ENCODE peak calls at places on chromosomes 12 and 14, in four cellular contexts. I, Y, O and U are unnamed samples.
A peak's percentile ranks its signal among the peaks of the same experiment; 100 is the strongest.

GRCh38 chr14:100775831-100776591 is 49.3 kb downstream of the DLK1 start:
- DNase-seq in Y (no peak), I (peak; percentile 23), O (no peak), U (no peak)

GRCh38 chr12:89540586-89540985 is 14.7 kb upstream of the POC1B start:
- DNase-seq in Y (no peak), O (no peak), I (no peak), U (no peak)

GRCh38 chr14:32950584-32950983 is 11.9 kb downstream of the NPAS3 start:
- DNase-seq in I (no peak), Y (no peak), O (no peak), U (no peak)

GRCh38 chr14:69351911-69352310 is 46.2 kb downstream of the ERH start:
- DNase-seq in O (no peak), Y (no peak), I (no peak), U (no peak)

GRCh38 chr14:73750161-73750901 is 36.1 kb upstream of the PNMA1 start:
- DNase-seq in O (no peak), I (peak; percentile 72), Y (no peak), U (no peak)

GRCh38 chr12:103556890-103557667 is 30.0 kb upstream of the STAB2 start:
- DNase-seq in I (no peak), Y (no peak), O (no peak), U (no peak)

GRCh38 chr14:69464379-69464778 is 20.1 kb upstream of the PLEKHD1 start:
- DNase-seq in O (no peak), Y (no peak), I (no peak), U (no peak)

GRCh38 chr14:73428354-73428824 is 30.0 kb downstream of the NUMB start:
- DNase-seq in I (peak; percentile 32), Y (no peak), O (peak; percentile 32), U (peak; percentile 72)

GRCh38 chr12:103965255-103965589 is 450 bp upstream of the TDG start:
- DNase-seq in O (no peak), Y (no peak), I (no peak), U (no peak)

GRCh38 chr12:124613151-124613585 is 45.8 kb upstream of the NCOR2 start:
- DNase-seq in Y (no peak), O (peak; percentile 73), I (peak; percentile 48), U (no peak)

GRCh38 chr12:1807489-1807888 is 12.9 kb upstream of the LRTM2 start:
- DNase-seq in Y (no peak), O (no peak), I (no peak), U (no peak)

GRCh38 chr12:121860257-121860656 is 1.6 kb upstream of the HPD start:
- DNase-seq in I (no peak), Y (no peak), O (no peak), U (peak; percentile 77)

GRCh38 chr14:68733086-68733621 is 59.7 kb downstream of the ZFP36L1 start:
- DNase-seq in O (no peak), Y (peak; percentile 55), I (no peak), U (no peak)

GRCh38 chr14:103408491-103409155 is 23.4 kb downstream of the MARK3 start:
- DNase-seq in I (peak; percentile 79), O (peak; percentile 59), Y (no peak), U (no peak)

GRCh38 chr12:14840616-14841015 is 2.7 kb downstream of the ART4 start:
- DNase-seq in Y (no peak), I (no peak), O (no peak), U (peak; percentile 58)

GRCh38 chr12:31732926-31733548 is 4.2 kb upstream of the AMN1 start:
- DNase-seq in O (peak; percentile 91), I (no peak), Y (peak; percentile 64), U (peak; percentile 70)

GRCh38 chr14:99272669-99273024 is 650 bp upstream of the BCL11B start:
- DNase-seq in I (no peak), O (no peak), Y (no peak), U (no peak)

GRCh38 chr14:25017562-25017961 is 32.4 kb downstream of the STXBP6 start:
- DNase-seq in O (no peak), Y (no peak), I (no peak), U (no peak)

GRCh38 chr12:122062832-122063690 is 15.5 kb upstream of the MLXIP start:
- DNase-seq in O (peak; percentile 96), I (peak; percentile 75), Y (no peak), U (peak; percentile 71)

GRCh38 chr12:23949212-23950010 is at the start of gene SOX5:
- DNase-seq in Y (no peak), I (peak; percentile 28), O (peak; percentile 49), U (peak; percentile 75)

GRCh38 chr14:85463512-85463911 is 66.4 kb upstream of the FLRT2 start:
- DNase-seq in O (no peak), Y (no peak), I (no peak), U (no peak)

GRCh38 chr14:23660290-23661226 is 24.4 kb downstream of the DHRS2 start:
- DNase-seq in Y (no peak), I (no peak), O (no peak), U (no peak)

GRCh38 chr14:94042433-94043091 is 16.4 kb downstream of the OTUB2 start:
- DNase-seq in Y (no peak), I (no peak), O (no peak), U (no peak)

GRCh38 chr12:121889267-121889624 is 656 bp downstream of the PSMD9 start:
- DNase-seq in Y (no peak), I (no peak), O (no peak), U (no peak)

GRCh38 chr12:19709889-19710288 is 270.6 kb downstream of the AEBP2 start:
- DNase-seq in O (no peak), I (no peak), Y (no peak), U (no peak)

GRCh38 chr12:43847427-43847826 is 11.5 kb downstream of the TMEM117 start:
- DNase-seq in O (no peak), I (no peak), Y (no peak), U (no peak)

DNA sequence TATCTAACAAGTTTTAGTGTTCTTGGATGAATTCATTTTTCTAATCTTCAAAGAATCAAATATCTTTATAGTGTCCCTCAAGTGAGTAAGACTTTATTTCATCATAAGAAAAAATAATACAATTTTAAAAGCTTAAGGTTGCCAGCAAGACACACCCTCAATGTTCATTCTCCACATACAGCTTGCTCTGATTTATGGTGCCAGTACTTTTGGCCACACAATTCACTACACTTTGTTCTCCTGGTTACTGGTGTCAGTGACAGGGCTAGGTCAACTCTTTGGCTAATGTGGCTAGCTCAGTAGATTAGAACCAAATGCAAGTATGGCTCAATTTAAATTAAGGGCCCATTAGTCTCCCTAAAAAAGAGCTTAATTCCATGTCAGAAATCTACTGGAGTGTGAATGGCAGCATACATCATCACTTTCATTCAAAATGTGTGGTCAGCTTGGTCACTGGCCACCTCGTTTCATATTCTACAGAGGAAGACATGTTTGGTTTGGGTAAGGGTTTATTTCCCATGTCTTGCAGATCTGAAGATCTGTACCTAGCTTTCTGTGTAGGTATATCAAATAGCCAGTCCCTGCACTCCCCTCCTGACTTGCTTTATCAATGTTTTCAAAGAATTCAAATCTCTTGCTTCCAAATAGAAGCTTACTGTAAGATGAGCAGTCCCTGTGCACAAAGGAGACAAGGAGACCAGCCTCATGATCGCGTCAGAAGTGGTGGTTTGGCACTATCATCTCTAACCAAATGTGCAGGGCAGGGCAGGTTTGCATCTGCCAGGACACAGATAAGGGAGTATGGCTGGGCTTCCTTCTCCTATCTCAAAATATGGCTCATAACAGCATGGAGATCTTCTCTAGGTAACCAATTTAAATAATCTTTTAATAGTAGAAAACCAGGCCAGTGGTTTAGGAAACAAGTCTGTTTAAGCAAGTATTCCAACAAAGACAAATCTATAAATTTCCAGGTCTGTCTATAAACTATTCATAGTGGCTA is 31.3 kb downstream of the HECTD4 start:
- DNase-seq in I (no peak), O (no peak), Y (no peak), U (no peak)
- TF ChIP-seq POLR2AphosphoS5 in I (no peak), O (no peak), Y (no peak), U (no peak)

GRCh38 chr12:6915023-6915788 is 826 bp downstream of the ENO2 start:
- DNase-seq in O (no peak), Y (no peak), I (no peak), U (no peak)

GRCh38 chr12:6912164-6912956 is 2.0 kb upstream of the ENO2 start:
- DNase-seq in I (no peak), Y (no peak), O (no peak), U (no peak)

GRCh38 chr12:6916426-6917200 is 2.2 kb downstream of the ENO2 start:
- DNase-seq in Y (no peak), I (no peak), O (no peak), U (no peak)

GRCh38 chr12:6915789-6916285 is 1.5 kb downstream of the ENO2 start:
- DNase-seq in Y (no peak), O (no peak), I (no peak), U (no peak)

DNA sequence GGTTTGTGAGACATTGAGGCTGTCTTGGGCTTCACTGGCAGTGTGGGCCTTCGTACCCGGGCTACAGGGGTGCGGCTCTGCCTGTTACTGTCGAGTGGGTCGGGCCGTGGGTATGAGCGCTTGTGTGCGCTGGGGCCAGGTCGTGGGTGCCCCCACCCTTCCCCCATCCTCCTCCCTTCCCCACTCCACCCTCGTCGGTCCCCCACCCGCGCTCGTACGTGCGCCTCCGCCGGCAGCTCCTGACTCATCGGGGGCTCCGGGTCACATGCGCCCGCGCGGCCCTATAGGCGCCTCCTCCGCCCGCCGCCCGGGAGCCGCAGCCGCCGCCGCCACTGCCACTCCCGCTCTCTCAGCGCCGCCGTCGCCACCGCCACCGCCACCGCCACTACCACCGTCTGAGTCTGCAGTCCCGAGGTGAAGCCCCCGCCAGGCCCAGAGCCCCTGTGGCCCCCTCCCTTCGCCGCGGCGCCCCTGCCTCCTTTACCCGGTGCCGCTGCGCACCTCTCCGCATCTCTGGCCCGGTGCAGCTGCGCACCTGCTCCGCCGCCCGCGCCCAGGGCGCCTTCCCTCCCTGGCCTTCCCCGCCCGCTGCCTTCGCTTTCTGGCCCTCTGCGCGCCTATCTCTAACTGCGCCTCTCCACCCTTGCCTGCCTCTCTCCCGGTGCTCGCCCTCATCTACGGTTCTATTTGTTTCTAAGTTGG is at the start of gene ENO2:
- DNase-seq in O (peak; percentile 51), Y (no peak), I (peak; percentile 68), U (peak; percentile 44)
- TF ChIP-seq POLR2AphosphoS5 in O (no peak), Y (no peak), I (no peak), U (peak; percentile 1)

DNA sequence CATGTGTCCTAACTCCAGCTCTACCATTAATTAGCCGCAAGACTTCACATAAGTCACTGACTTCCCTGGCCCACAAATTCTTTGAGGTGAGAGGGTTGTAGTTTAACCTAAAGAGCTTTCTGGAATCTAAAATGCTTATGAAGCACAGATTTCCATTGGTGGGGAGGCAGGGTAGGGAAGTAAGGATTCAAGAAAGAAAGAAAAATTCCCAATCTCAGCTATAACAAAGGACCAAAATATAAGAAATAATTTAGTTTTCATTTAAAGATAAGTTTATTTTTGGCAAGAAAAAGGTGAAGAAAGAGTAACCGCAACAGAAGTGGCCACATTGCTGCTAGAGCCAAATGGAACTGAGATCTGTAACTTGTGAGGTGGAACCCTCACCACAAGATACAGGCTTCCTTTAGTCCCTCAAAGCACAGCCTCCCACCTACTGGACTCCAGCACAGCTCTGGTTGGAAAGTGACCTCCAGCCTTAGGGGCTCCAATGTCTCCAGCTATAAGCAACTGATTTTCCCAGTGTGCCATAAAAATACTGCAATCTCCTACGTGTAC is 23.6 kb downstream of the DAD1 start:
- DNase-seq in O (no peak), I (no peak), Y (peak; percentile 87), U (no peak)
- TF ChIP-seq POLR2AphosphoS5 in O (no peak), I (no peak), Y (peak; percentile 77), U (no peak)

DNA sequence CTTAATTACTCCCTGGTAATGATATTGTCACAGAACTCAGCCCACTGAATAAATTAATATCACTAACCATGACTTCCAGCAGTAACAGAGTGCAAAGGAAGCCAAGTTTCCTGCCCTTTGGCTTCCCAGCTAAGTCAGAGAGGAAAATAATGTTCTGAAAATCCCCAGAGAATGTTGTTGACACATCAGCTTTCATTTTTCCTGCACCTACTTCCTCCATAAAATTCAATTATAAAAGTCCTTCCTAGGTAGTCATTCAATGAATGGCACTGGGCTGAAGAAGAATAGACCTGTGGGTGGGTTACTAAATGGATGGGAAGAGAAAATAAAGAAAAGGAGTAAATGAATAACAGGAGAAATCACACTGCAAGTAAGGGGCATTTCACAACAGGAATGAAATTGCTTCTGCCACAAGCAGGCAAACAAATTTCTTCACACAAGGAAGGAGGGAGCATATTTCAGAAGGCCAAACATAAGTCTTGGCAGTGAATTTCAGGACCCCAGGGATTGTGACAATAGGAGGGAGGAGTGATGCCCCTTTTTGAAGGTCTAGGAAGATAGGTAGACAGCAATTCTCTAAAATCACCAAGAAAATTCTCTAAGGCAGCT is 73.2 kb upstream of the MDM1 start:
- DNase-seq in Y (no peak), O (peak; percentile 80), I (no peak), U (no peak)
- TF ChIP-seq POLR2AphosphoS5 in Y (no peak), O (no peak), I (peak; percentile 15), U (no peak)